ENCODE peak calls at places on chromosomes 16 and 17, in nine cellular contexts. One of them, this sample, is unnamed. For H3K27me3, the result is how much of the 10 kb centered on the place peaks cover.

GRCh38 chr16:27600386-27600785 is 50.4 kb downstream of the KATNIP start:
- DNase-seq in neuronal stem cell: peak
- DNase-seq in CD4-positive, alpha-beta T cell: no peak
- DNase-seq in GM23338: peak
- DNase-seq in naive thymus-derived CD4-positive, alpha-beta T cell: no peak
- DNase-seq in ascending aorta: no peak
- DNase-seq in tibial nerve: no peak
- DNase-seq in tibial artery: no peak
- DNase-seq in astrocyte: no peak
- DNase-seq in this sample: no peak

GRCh38 chr16:17921357-17921978 is 415.1 kb downstream of the NPIPA8 start:
- DNase-seq in neuronal stem cell: no peak
- DNase-seq in CD4-positive, alpha-beta T cell: peak
- DNase-seq in GM23338: peak
- DNase-seq in naive thymus-derived CD4-positive, alpha-beta T cell: no peak
- DNase-seq in ascending aorta: no peak
- DNase-seq in tibial nerve: no peak
- DNase-seq in tibial artery: no peak
- DNase-seq in astrocyte: no peak
- DNase-seq in this sample: no peak

GRCh38 chr17:12242390-12242954 is 221.8 kb downstream of the MAP2K4 start:
- DNase-seq in neuronal stem cell: no peak
- DNase-seq in CD4-positive, alpha-beta T cell: no peak
- DNase-seq in GM23338: no peak
- DNase-seq in naive thymus-derived CD4-positive, alpha-beta T cell: no peak
- DNase-seq in ascending aorta: no peak
- DNase-seq in tibial nerve: no peak
- DNase-seq in tibial artery: no peak
- DNase-seq in astrocyte: no peak
- DNase-seq in this sample: no peak

GRCh38 chr17:46772879-46773620 is 45.4 kb downstream of the WNT3 start:
- DNase-seq in neuronal stem cell: no peak
- DNase-seq in CD4-positive, alpha-beta T cell: no peak
- DNase-seq in GM23338: no peak
- DNase-seq in naive thymus-derived CD4-positive, alpha-beta T cell: no peak
- DNase-seq in ascending aorta: no peak
- DNase-seq in tibial nerve: no peak
- DNase-seq in tibial artery: peak
- DNase-seq in astrocyte: no peak
- DNase-seq in this sample: no peak

GRCh38 chr16:80273635-80274538 is 266.9 kb upstream of the DYNLRB2 start:
- DNase-seq in neuronal stem cell: no peak
- DNase-seq in CD4-positive, alpha-beta T cell: no peak
- DNase-seq in GM23338: no peak
- DNase-seq in naive thymus-derived CD4-positive, alpha-beta T cell: no peak
- DNase-seq in ascending aorta: no peak
- DNase-seq in tibial nerve: no peak
- DNase-seq in tibial artery: no peak
- DNase-seq in astrocyte: peak
- DNase-seq in this sample: no peak

GRCh38 chr17:74525781-74526288 is 5.4 kb downstream of the CD300LB start:
- DNase-seq in neuronal stem cell: no peak
- DNase-seq in CD4-positive, alpha-beta T cell: no peak
- DNase-seq in GM23338: no peak
- DNase-seq in naive thymus-derived CD4-positive, alpha-beta T cell: no peak
- DNase-seq in ascending aorta: peak
- DNase-seq in tibial nerve: no peak
- DNase-seq in tibial artery: no peak
- DNase-seq in astrocyte: no peak
- DNase-seq in this sample: peak

GRCh38 chr16:8665529-8665928 is 8.9 kb upstream of the ABAT start:
- DNase-seq in neuronal stem cell: no peak
- DNase-seq in CD4-positive, alpha-beta T cell: no peak
- DNase-seq in GM23338: peak
- DNase-seq in naive thymus-derived CD4-positive, alpha-beta T cell: no peak
- DNase-seq in ascending aorta: no peak
- DNase-seq in tibial nerve: no peak
- DNase-seq in tibial artery: no peak
- DNase-seq in astrocyte: no peak
- DNase-seq in this sample: no peak

GRCh38 chr17:78278139-78278741 is 46.8 kb downstream of the TMEM235 start:
- DNase-seq in neuronal stem cell: no peak
- DNase-seq in CD4-positive, alpha-beta T cell: no peak
- DNase-seq in GM23338: peak
- DNase-seq in naive thymus-derived CD4-positive, alpha-beta T cell: no peak
- DNase-seq in ascending aorta: no peak
- DNase-seq in tibial nerve: no peak
- DNase-seq in tibial artery: no peak
- DNase-seq in astrocyte: no peak
- DNase-seq in this sample: no peak

GRCh38 chr16:87625241-87625797 is 23.0 kb downstream of the JPH3 start:
- DNase-seq in neuronal stem cell: no peak
- DNase-seq in CD4-positive, alpha-beta T cell: no peak
- DNase-seq in GM23338: no peak
- DNase-seq in naive thymus-derived CD4-positive, alpha-beta T cell: no peak
- DNase-seq in ascending aorta: no peak
- DNase-seq in tibial nerve: no peak
- DNase-seq in tibial artery: no peak
- DNase-seq in astrocyte: no peak
- DNase-seq in this sample: no peak

GRCh38 chr17:74424658-74425057 is 7.2 kb upstream of the GPRC5C start:
- DNase-seq in neuronal stem cell: no peak
- DNase-seq in CD4-positive, alpha-beta T cell: no peak
- DNase-seq in GM23338: no peak
- DNase-seq in naive thymus-derived CD4-positive, alpha-beta T cell: no peak
- DNase-seq in ascending aorta: no peak
- DNase-seq in tibial nerve: no peak
- DNase-seq in tibial artery: peak
- DNase-seq in astrocyte: no peak
- DNase-seq in this sample: no peak

GRCh38 chr17:74520790-74521480 is 10.3 kb downstream of the CD300LB start:
- DNase-seq in neuronal stem cell: no peak
- DNase-seq in CD4-positive, alpha-beta T cell: no peak
- DNase-seq in GM23338: no peak
- DNase-seq in naive thymus-derived CD4-positive, alpha-beta T cell: no peak
- DNase-seq in ascending aorta: no peak
- DNase-seq in tibial nerve: peak
- DNase-seq in tibial artery: peak
- DNase-seq in astrocyte: peak
- DNase-seq in this sample: no peak

GRCh38 chr17:66040402-66040801 is 151.5 kb downstream of the CEP112 start:
- DNase-seq in neuronal stem cell: no peak
- DNase-seq in CD4-positive, alpha-beta T cell: no peak
- DNase-seq in GM23338: peak
- DNase-seq in naive thymus-derived CD4-positive, alpha-beta T cell: no peak
- DNase-seq in ascending aorta: no peak
- DNase-seq in tibial nerve: no peak
- DNase-seq in tibial artery: no peak
- DNase-seq in astrocyte: no peak
- DNase-seq in this sample: no peak

GRCh38 chr17:58413684-58414083 is 3.6 kb downstream of the RNF43 start:
- DNase-seq in neuronal stem cell: no peak
- DNase-seq in CD4-positive, alpha-beta T cell: no peak
- DNase-seq in GM23338: no peak
- DNase-seq in naive thymus-derived CD4-positive, alpha-beta T cell: no peak
- DNase-seq in ascending aorta: no peak
- DNase-seq in tibial nerve: no peak
- DNase-seq in tibial artery: no peak
- DNase-seq in astrocyte: no peak
- DNase-seq in this sample: no peak

GRCh38 chr16:52497067-52497816 is 49.7 kb downstream of the TOX3 start:
- DNase-seq in neuronal stem cell: no peak
- DNase-seq in CD4-positive, alpha-beta T cell: no peak
- DNase-seq in GM23338: no peak
- DNase-seq in naive thymus-derived CD4-positive, alpha-beta T cell: no peak
- DNase-seq in ascending aorta: no peak
- DNase-seq in tibial nerve: no peak
- DNase-seq in tibial artery: no peak
- DNase-seq in astrocyte: peak
- DNase-seq in this sample: no peak

GRCh38 chr16:82082097-82082496 is 47.0 kb downstream of the HSD17B2 start:
- DNase-seq in neuronal stem cell: no peak
- DNase-seq in CD4-positive, alpha-beta T cell: no peak
- DNase-seq in GM23338: no peak
- DNase-seq in naive thymus-derived CD4-positive, alpha-beta T cell: no peak
- DNase-seq in ascending aorta: no peak
- DNase-seq in tibial nerve: no peak
- DNase-seq in tibial artery: no peak
- DNase-seq in astrocyte: no peak
- DNase-seq in this sample: no peak

GRCh38 chr16:82082543-82083244 is 47.6 kb downstream of the HSD17B2 start:
- DNase-seq in neuronal stem cell: no peak
- DNase-seq in CD4-positive, alpha-beta T cell: no peak
- DNase-seq in GM23338: no peak
- DNase-seq in naive thymus-derived CD4-positive, alpha-beta T cell: no peak
- DNase-seq in ascending aorta: no peak
- DNase-seq in tibial nerve: no peak
- DNase-seq in tibial artery: no peak
- DNase-seq in astrocyte: peak
- DNase-seq in this sample: no peak

GRCh38 chr16:82081271-82081670 is 46.2 kb downstream of the HSD17B2 start:
- DNase-seq in neuronal stem cell: no peak
- DNase-seq in CD4-positive, alpha-beta T cell: no peak
- DNase-seq in GM23338: no peak
- DNase-seq in naive thymus-derived CD4-positive, alpha-beta T cell: no peak
- DNase-seq in ascending aorta: no peak
- DNase-seq in tibial nerve: no peak
- DNase-seq in tibial artery: no peak
- DNase-seq in astrocyte: no peak
- DNase-seq in this sample: no peak

GRCh38 chr16:82078125-82078524 is 43.1 kb downstream of the HSD17B2 start:
- DNase-seq in neuronal stem cell: no peak
- DNase-seq in CD4-positive, alpha-beta T cell: no peak
- DNase-seq in GM23338: no peak
- DNase-seq in naive thymus-derived CD4-positive, alpha-beta T cell: no peak
- DNase-seq in ascending aorta: no peak
- DNase-seq in tibial nerve: no peak
- DNase-seq in tibial artery: no peak
- DNase-seq in astrocyte: no peak
- DNase-seq in this sample: no peak

GRCh38 chr16:82079892-82080291 is 44.8 kb downstream of the HSD17B2 start:
- DNase-seq in neuronal stem cell: no peak
- DNase-seq in CD4-positive, alpha-beta T cell: no peak
- DNase-seq in GM23338: no peak
- DNase-seq in naive thymus-derived CD4-positive, alpha-beta T cell: no peak
- DNase-seq in ascending aorta: no peak
- DNase-seq in tibial nerve: no peak
- DNase-seq in tibial artery: no peak
- DNase-seq in astrocyte: no peak
- DNase-seq in this sample: no peak
- H3K27me3 ChIP-seq in neuronal stem cell: under half
- H3K27me3 ChIP-seq in CD4-positive, alpha-beta T cell: under half
- H3K27me3 ChIP-seq in GM23338: under half
- H3K27me3 ChIP-seq in naive thymus-derived CD4-positive, alpha-beta T cell: under half
- H3K27me3 ChIP-seq in ascending aorta: under half
- H3K27me3 ChIP-seq in tibial nerve: under half
- H3K27me3 ChIP-seq in tibial artery: under half
- H3K27me3 ChIP-seq in astrocyte: under half
- H3K27me3 ChIP-seq in this sample: under half

DNA sequence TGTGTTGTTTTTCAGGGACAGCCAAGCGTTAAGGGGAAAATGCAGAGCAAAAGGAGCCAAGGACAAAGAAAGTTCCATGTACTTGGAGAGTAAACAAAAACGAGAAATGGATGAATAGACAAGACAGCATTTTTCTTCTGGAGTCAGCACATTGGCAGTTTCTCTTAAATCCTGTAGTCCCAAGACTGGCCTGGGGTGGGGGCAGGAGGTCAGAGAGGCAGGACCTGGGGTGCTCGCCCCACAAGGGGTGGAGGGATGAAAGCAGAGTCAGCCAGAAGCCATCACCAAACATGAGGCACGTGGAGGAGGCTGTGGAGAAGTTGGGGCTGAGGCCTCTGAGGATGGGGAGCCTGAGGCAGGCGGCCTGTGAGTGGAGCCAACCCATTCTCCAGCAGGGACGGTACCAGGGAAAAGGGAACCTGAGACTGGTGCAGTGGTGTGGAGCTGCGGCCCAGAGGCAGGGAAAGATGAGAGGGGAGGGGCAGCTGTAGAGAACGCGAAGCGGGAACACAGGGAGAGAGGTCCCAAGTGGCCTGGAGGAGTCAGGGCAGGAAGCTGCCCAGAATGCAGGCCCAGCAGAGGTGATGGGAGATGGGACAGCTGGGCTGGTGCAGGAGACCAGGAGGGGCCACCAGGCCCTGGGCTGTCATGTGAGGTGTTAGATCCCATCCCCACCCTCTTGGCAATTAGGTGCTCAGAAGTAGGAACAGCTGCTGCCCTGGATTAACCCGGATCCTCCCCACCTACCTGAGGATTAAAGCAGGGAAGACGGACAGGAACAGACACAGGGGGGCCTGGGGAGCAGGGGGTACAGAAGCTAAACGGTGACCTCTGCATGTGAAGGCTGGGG is 3.3 kb downstream of the TLCD3B start:
- DNase-seq in neuronal stem cell: no peak
- DNase-seq in CD4-positive, alpha-beta T cell: no peak
- DNase-seq in GM23338: peak
- DNase-seq in naive thymus-derived CD4-positive, alpha-beta T cell: no peak
- DNase-seq in ascending aorta: no peak
- DNase-seq in tibial nerve: no peak
- DNase-seq in tibial artery: no peak
- DNase-seq in astrocyte: no peak
- DNase-seq in this sample: no peak
- H3K27me3 ChIP-seq in neuronal stem cell: under half
- H3K27me3 ChIP-seq in CD4-positive, alpha-beta T cell: under half
- H3K27me3 ChIP-seq in GM23338: under half
- H3K27me3 ChIP-seq in naive thymus-derived CD4-positive, alpha-beta T cell: under half
- H3K27me3 ChIP-seq in ascending aorta: under half
- H3K27me3 ChIP-seq in tibial nerve: under half
- H3K27me3 ChIP-seq in tibial artery: half or more
- H3K27me3 ChIP-seq in astrocyte: under half
- H3K27me3 ChIP-seq in this sample: half or more

GRCh38 chr16:70579248-70579647 is 55.6 kb downstream of the SF3B3 start:
- DNase-seq in neuronal stem cell: no peak
- DNase-seq in CD4-positive, alpha-beta T cell: no peak
- DNase-seq in GM23338: no peak
- DNase-seq in naive thymus-derived CD4-positive, alpha-beta T cell: no peak
- DNase-seq in ascending aorta: no peak
- DNase-seq in tibial nerve: no peak
- DNase-seq in tibial artery: no peak
- DNase-seq in astrocyte: no peak
- DNase-seq in this sample: no peak
- H3K27me3 ChIP-seq in neuronal stem cell: under half
- H3K27me3 ChIP-seq in CD4-positive, alpha-beta T cell: under half
- H3K27me3 ChIP-seq in GM23338: under half
- H3K27me3 ChIP-seq in naive thymus-derived CD4-positive, alpha-beta T cell: under half
- H3K27me3 ChIP-seq in ascending aorta: under half
- H3K27me3 ChIP-seq in tibial nerve: under half
- H3K27me3 ChIP-seq in tibial artery: under half
- H3K27me3 ChIP-seq in astrocyte: under half
- H3K27me3 ChIP-seq in this sample: under half

DNA sequence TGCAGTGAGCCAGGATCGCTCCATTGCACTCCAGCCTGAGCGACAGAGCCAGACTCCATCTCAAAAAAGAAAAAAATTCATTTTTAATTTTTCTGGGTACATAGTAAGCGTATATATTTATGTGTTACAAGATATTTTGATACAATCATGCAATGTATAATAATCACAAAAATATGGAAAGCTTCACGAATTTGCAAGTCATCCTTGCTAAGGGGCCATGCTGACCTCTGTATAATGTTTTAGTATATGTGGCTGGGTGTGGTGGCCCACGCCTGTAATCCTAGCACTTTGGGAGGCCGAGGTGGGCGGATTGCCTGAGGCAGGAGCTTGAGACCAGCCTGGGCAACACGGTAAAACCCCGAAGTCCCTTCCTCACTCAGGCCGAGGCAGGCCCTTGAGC is 16.9 kb downstream of the FBRS start:
- DNase-seq in neuronal stem cell: no peak
- DNase-seq in CD4-positive, alpha-beta T cell: no peak
- DNase-seq in GM23338: no peak
- DNase-seq in naive thymus-derived CD4-positive, alpha-beta T cell: no peak
- DNase-seq in ascending aorta: no peak
- DNase-seq in tibial nerve: no peak
- DNase-seq in tibial artery: no peak
- DNase-seq in astrocyte: no peak
- DNase-seq in this sample: no peak
- H3K27me3 ChIP-seq in neuronal stem cell: under half
- H3K27me3 ChIP-seq in CD4-positive, alpha-beta T cell: under half
- H3K27me3 ChIP-seq in GM23338: half or more
- H3K27me3 ChIP-seq in naive thymus-derived CD4-positive, alpha-beta T cell: under half
- H3K27me3 ChIP-seq in ascending aorta: under half
- H3K27me3 ChIP-seq in tibial nerve: under half
- H3K27me3 ChIP-seq in tibial artery: under half
- H3K27me3 ChIP-seq in astrocyte: under half
- H3K27me3 ChIP-seq in this sample: under half

This sample was measured in suprapubic skin.